ENCODE peak calls at places on chromosome 1, in eight cellular contexts. R is lower lobe of right lung; U is caudate nucleus; X is upper lobe of right lung; Y is CD8-positive, alpha-beta memory T cell; L is PC-3; J is tibial artery; T is GM12878. Z is an unnamed sample.

GRCh38 chr1:151939141-151939540 is 29.8 kb upstream of the THEM4 start:
- DNase-seq in X (no peak), U (no peak), Y (no peak), J (no peak), T (no peak), R (no peak), L (no peak), Z (no peak)

GRCh38 chr1:154276797-154277196 is 4.4 kb downstream of the HAX1 start:
- DNase-seq in J (no peak), R (no peak), X (no peak), L (no peak), T (no peak), U (no peak), Y (no peak), Z (no peak)

GRCh38 chr1:194419721-194420120 is 1233.3 kb upstream of the B3GALT2 start:
- DNase-seq in Y (no peak), J (no peak), T (no peak), X (no peak), U (no peak), L (no peak), R (no peak), Z (no peak)

GRCh38 chr1:170307426-170307825 is 161.7 kb downstream of the NTMT2 start:
- DNase-seq in T (no peak), Y (no peak), X (no peak), J (no peak), R (no peak), U (no peak), L (peak), Z (no peak)

GRCh38 chr1:167209044-167209443 is 11.6 kb upstream of the POU2F1 start:
- DNase-seq in X (no peak), L (no peak), Y (no peak), J (no peak), T (no peak), R (no peak), U (no peak), Z (no peak)

GRCh38 chr1:243712890-243713425 is 137.1 kb downstream of the AKT3 start:
- DNase-seq in R (no peak), T (no peak), X (no peak), U (no peak), L (peak), Y (no peak), J (no peak), Z (no peak)

GRCh38 chr1:70084314-70084915 is 121.0 kb downstream of the LRRC40 start:
- DNase-seq in R (no peak), T (no peak), J (no peak), Y (no peak), U (no peak), X (no peak), L (peak), Z (no peak)

GRCh38 chr1:1777510-1777909 is 760 bp downstream of the NADK start:
- DNase-seq in U (no peak), Y (no peak), J (peak), T (no peak), R (no peak), X (no peak), L (peak), Z (no peak)

GRCh38 chr1:21878840-21879478 is 58.2 kb downstream of the HSPG2 start:
- DNase-seq in X (no peak), R (no peak), L (no peak), Y (no peak), J (no peak), U (no peak), T (no peak), Z (no peak)

GRCh38 chr1:233082778-233083550 is 132.6 kb downstream of the NTPCR start:
- DNase-seq in J (no peak), X (no peak), R (no peak), U (no peak), Y (no peak), L (no peak), T (no peak), Z (no peak)

GRCh38 chr1:168301664-168302320 is 21.1 kb downstream of the TBX19 start:
- DNase-seq in L (peak), J (no peak), Y (no peak), T (no peak), U (no peak), R (no peak), X (no peak), Z (peak)

GRCh38 chr1:169914534-169914933 is 20.8 kb upstream of the SCYL3 start:
- DNase-seq in T (no peak), L (peak), J (no peak), R (no peak), U (no peak), Y (no peak), X (no peak), Z (no peak)

GRCh38 chr1:175155936-175156335 is 36.6 kb downstream of the KIAA0040 start:
- DNase-seq in T (no peak), J (no peak), Y (no peak), R (no peak), U (no peak), X (no peak), L (no peak), Z (no peak)

GRCh38 chr1:4974981-4975685 is 320.7 kb downstream of the AJAP1 start:
- DNase-seq in Y (no peak), R (no peak), U (no peak), X (no peak), T (no peak), J (no peak), L (no peak), Z (no peak)

GRCh38 chr1:231517076-231517475 is 11.4 kb upstream of the TSNAX start:
- DNase-seq in X (no peak), L (no peak), U (no peak), J (no peak), T (no peak), Y (no peak), R (no peak), Z (no peak)

GRCh38 chr1:73898540-73898939 is 299.4 kb downstream of the LRRIQ3 start:
- DNase-seq in Y (no peak), J (no peak), L (no peak), T (no peak), R (no peak), X (no peak), U (no peak), Z (no peak)

GRCh38 chr1:89611721-89612120 is 21.2 kb upstream of the LRRC8C start:
- DNase-seq in J (no peak), L (no peak), R (no peak), Y (peak), U (no peak), T (peak), X (no peak), Z (no peak)

GRCh38 chr1:156894711-156895407 is 1.3 kb downstream of the PEAR1 start:
- DNase-seq in Y (no peak), J (peak), L (no peak), X (no peak), U (no peak), T (no peak), R (peak), Z (no peak)

GRCh38 chr1:201240171-201240570 is 43.1 kb upstream of the PKP1 start:
- DNase-seq in T (no peak), U (no peak), L (no peak), J (no peak), Y (no peak), X (no peak), R (no peak), Z (no peak)

GRCh38 chr1:233010164-233010563 is 59.8 kb downstream of the NTPCR start:
- DNase-seq in J (no peak), T (no peak), U (no peak), R (no peak), X (no peak), L (peak), Y (no peak), Z (no peak)

GRCh38 chr1:216929870-216930582 is 206.8 kb upstream of the ESRRG start:
- DNase-seq in Y (no peak), X (no peak), U (no peak), J (no peak), T (no peak), L (peak), R (no peak), Z (peak)

GRCh38 chr1:28582248-28582615 is 9.8 kb upstream of the RAB42 start:
- DNase-seq in U (no peak), X (no peak), T (no peak), L (no peak), Y (no peak), R (no peak), J (peak), Z (no peak)

GRCh38 chr1:218346391-218347204 is 1.5 kb downstream of the TGFB2 start:
- DNase-seq in T (no peak), X (no peak), U (no peak), J (no peak), L (peak), Y (peak), R (no peak), Z (no peak)

GRCh38 chr1:37636435-37636834 is 1.7 kb upstream of the RSPO1 start:
- DNase-seq in R (no peak), Y (no peak), J (no peak), L (no peak), T (no peak), U (no peak), X (no peak), Z (no peak)

GRCh38 chr1:197659175-197659574 is 116.1 kb downstream of the DENND1B start:
- DNase-seq in J (no peak), R (no peak), Y (no peak), U (no peak), L (no peak), T (no peak), X (no peak), Z (no peak)

GRCh38 chr1:50917128-50917795 is 42.8 kb downstream of the FAF1 start:
- DNase-seq in R (no peak), L (no peak), X (no peak), J (no peak), T (peak), U (no peak), Y (no peak), Z (no peak)

GRCh38 chr1:162988869-162989268 is 80.3 kb upstream of the RGS4 start:
- DNase-seq in R (no peak), U (no peak), X (no peak), L (no peak), Y (no peak), J (no peak), T (no peak), Z (no peak)

GRCh38 chr1:41366428-41367101 is 5.3 kb downstream of the FOXO6 start:
- DNase-seq in T (no peak), U (no peak), Y (peak), X (peak), J (no peak), L (no peak), R (no peak), Z (no peak)

GRCh38 chr1:201898992-201899391 is 10.3 kb downstream of the SHISA4 start:
- DNase-seq in Y (no peak), T (no peak), U (no peak), L (no peak), R (peak), X (peak), J (no peak), Z (no peak)

GRCh38 chr1:47002211-47002610 is 21.3 kb upstream of the CYP4X1 start:
- DNase-seq in L (peak), X (no peak), U (no peak), Y (no peak), R (no peak), T (no peak), J (no peak), Z (no peak)

GRCh38 chr1:75985827-75986226 is 53.6 kb upstream of the ASB17 start:
- DNase-seq in T (peak), Y (no peak), X (no peak), U (no peak), J (no peak), R (no peak), L (peak), Z (peak)

GRCh38 chr1:2234762-2235113 is 6.6 kb downstream of the SKI start:
- DNase-seq in L (no peak), X (peak), R (peak), J (no peak), U (no peak), T (no peak), Y (peak), Z (no peak)

GRCh38 chr1:240732390-240732789 is 120.4 kb upstream of the GREM2 start:
- DNase-seq in J (no peak), X (no peak), U (no peak), T (no peak), Y (no peak), L (peak), R (no peak), Z (peak)

GRCh38 chr1:106793686-106794085 is 262.8 kb upstream of the PRMT6 start:
- DNase-seq in R (no peak), X (no peak), Y (no peak), U (no peak), J (no peak), T (no peak), L (no peak), Z (no peak)

GRCh38 chr1:96466842-96467241 is 254.7 kb upstream of the PTBP2 start:
- DNase-seq in U (no peak), T (no peak), R (no peak), Y (no peak), L (no peak), J (no peak), X (no peak), Z (no peak)

GRCh38 chr1:116356673-116357072 is 16.4 kb upstream of the ATP1A1 start:
- DNase-seq in U (no peak), R (no peak), L (peak), X (no peak), J (no peak), Y (no peak), T (no peak), Z (no peak)

GRCh38 chr1:109559995-109560394 is 11.6 kb downstream of the GNAI3 start:
- DNase-seq in J (no peak), X (no peak), Y (no peak), U (no peak), L (no peak), R (no peak), T (no peak), Z (no peak)

GRCh38 chr1:182149411-182149965 is 88.0 kb upstream of the ZNF648 start:
- DNase-seq in L (no peak), Y (no peak), R (peak), T (no peak), U (no peak), J (peak), X (no peak), Z (peak)

GRCh38 chr1:114139540-114139939 is 14.1 kb downstream of the SYT6 start:
- DNase-seq in U (no peak), R (no peak), J (no peak), L (no peak), T (no peak), X (no peak), Y (no peak), Z (no peak)

GRCh38 chr1:179781962-179782361 is 38.9 kb downstream of the FAM163A start:
- DNase-seq in U (no peak), T (no peak), Y (no peak), J (no peak), X (no peak), R (no peak), L (no peak), Z (no peak)

DNA sequence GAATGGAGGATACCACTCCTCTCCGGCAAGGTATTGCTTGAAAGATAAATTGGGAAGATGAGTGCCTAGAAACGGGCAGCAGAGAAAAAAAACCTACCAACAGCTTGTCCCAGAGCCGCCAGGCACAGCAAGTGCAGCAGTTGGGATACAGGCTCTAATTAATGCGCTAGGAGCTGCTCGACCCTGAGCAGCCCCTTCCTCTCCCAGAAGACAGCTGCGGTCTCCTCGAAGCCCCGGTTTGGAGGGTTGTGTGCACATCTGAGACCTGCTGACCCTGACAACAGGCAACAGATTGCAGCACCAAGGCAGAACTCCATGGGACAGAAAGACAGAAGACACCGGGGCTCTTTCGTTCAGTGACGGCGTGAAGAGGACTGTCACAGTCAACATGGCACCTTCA is 101.4 kb downstream of the TSEN15 start:
- DNase-seq in Y (no peak), L (no peak), T (no peak), U (no peak), R (no peak), X (no peak), J (no peak), Z (no peak)
- H3K27ac ChIP-seq in Y (no peak), L (no peak), T (no peak), U (no peak), R (peak), X (peak), J (peak), Z (no peak)

DNA sequence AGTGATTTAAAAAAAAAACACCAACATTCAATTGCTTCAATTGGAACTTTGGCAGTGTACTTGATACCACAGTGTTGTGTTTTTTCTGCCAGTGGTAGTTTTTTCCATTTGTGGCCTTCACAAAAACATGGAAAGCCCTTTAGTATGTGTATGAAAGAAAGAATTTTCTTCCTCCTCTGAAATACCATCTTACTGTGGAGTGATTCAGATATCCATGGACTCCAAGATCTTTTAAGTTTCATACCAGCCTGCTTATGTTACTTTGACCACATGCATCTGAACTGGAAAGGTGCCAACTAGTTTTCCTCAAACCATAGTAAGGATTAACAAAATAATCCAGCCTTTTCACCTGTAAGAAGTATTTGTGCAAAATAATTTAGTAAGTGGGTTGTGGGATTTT is 3.4 kb downstream of the PPP2R5A start:
- DNase-seq in Y (no peak), R (no peak), T (no peak), L (peak), U (no peak), X (no peak), J (no peak), Z (no peak)
- H3K27ac ChIP-seq in Y (no peak), R (peak), T (peak), L (no peak), U (no peak), X (peak), J (peak), Z (no peak)

GRCh38 chr1:62732327-62732726 is 44.1 kb upstream of the DOCK7 start:
- DNase-seq in R (no peak), U (no peak), J (no peak), L (no peak), Y (no peak), X (no peak), T (no peak), Z (no peak)

GRCh38 chr1:62735491-62736171 is 47.4 kb upstream of the DOCK7 start:
- DNase-seq in R (no peak), U (no peak), J (no peak), Y (no peak), L (peak), X (no peak), T (no peak), Z (no peak)
- H3K27ac ChIP-seq in R (no peak), U (no peak), J (no peak), Y (no peak), L (no peak), X (no peak), T (no peak), Z (no peak)

DNA sequence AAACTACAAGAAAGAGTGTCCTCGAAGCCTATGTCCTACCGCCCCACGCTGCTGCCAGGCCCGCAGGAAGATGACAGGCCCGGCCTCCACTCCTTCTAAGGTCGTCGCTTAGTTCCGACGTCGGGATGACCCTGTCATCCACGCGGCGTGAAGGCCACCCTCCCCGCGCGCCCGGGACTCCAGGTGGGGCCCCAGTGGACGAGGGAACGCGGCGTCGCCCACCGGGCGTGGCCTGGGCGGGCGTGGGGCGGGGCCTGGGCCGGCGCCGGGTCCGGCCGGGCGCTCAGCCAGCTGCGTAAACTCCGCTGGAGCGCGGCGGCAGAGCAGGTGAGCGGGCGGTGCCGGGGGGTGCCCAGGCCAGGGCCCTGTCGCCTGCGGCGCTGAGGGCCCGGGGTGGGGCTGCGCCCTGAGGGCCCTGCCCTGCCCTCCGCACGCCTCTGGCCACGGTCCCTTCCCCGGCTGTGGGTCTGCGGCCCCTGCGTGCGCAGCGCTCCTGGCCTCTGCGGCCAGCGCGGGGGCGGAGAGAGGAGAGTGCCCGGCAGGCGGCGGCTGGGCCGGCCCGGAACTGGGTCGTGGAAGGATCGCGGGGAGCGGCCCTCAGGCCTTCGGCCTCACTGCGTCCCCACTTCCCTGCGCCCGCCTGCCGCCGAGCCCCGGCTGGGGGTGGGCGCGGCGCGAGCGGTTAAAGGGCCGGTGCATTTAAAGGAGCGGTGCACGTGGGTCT is at the start of gene PSEN2:
- DNase-seq in X (peak), R (peak), L (peak), U (no peak), J (peak), T (no peak), Y (peak), Z (no peak)
- H3K27ac ChIP-seq in X (peak), R (peak), L (peak), U (no peak), J (peak), T (no peak), Y (peak), Z (peak)

GRCh38 chr1:54376085-54377039 is 29.8 kb downstream of the SSBP3 start:
- DNase-seq in X (no peak), T (peak), J (no peak), U (no peak), L (peak), R (no peak), Y (no peak), Z (no peak)
- H3K27ac ChIP-seq in X (no peak), T (peak), J (no peak), U (no peak), L (no peak), R (peak), Y (peak), Z (no peak)

GRCh38 chr1:229428256-229428655 is 5.6 kb downstream of the ACTA1 start:
- DNase-seq in Y (no peak), R (no peak), U (no peak), L (no peak), X (no peak), J (no peak), T (no peak), Z (no peak)

GRCh38 chr1:229431270-229432115 is 2.4 kb downstream of the ACTA1 start:
- DNase-seq in Y (no peak), R (no peak), X (no peak), J (no peak), T (no peak), L (no peak), U (no peak), Z (no peak)

GRCh38 chr1:229432116-229432461 is 1.8 kb downstream of the ACTA1 start:
- DNase-seq in U (no peak), X (no peak), L (no peak), J (no peak), Y (no peak), T (no peak), R (no peak), Z (no peak)

GRCh38 chr1:229432905-229433304 is 989 bp downstream of the ACTA1 start:
- DNase-seq in R (no peak), Y (no peak), U (no peak), J (no peak), X (no peak), L (no peak), T (no peak), Z (no peak)

GRCh38 chr1:229430761-229431269 is 3.1 kb downstream of the ACTA1 start:
- DNase-seq in R (peak), L (no peak), X (peak), T (no peak), U (no peak), Y (peak), J (peak), Z (no peak)
- H3K27ac ChIP-seq in R (no peak), L (no peak), X (no peak), T (no peak), U (no peak), Y (no peak), J (no peak), Z (no peak)

Z was measured in epithelial cell of prostate.